ENCODE peak calls at places on chromosomes 13 and 19, in seven cellular contexts. One of them, this sample, is unnamed.

GRCh38 chr19:15864824-15865223 is 33.0 kb downstream of the CYP4F2 start:
- DNase-seq in naive thymus-derived CD4-positive, alpha-beta T cell: no peak
- DNase-seq in CD4-positive, alpha-beta T cell: no peak
- DNase-seq in H9: no peak
- DNase-seq in left lung: no peak
- DNase-seq in lower lobe of right lung: no peak
- DNase-seq in cardiac muscle cell: no peak
- DNase-seq in this sample: no peak

GRCh38 chr13:93767231-93767916 is 540.8 kb downstream of the GPC6 start:
- DNase-seq in naive thymus-derived CD4-positive, alpha-beta T cell: no peak
- DNase-seq in cardiac muscle cell: no peak
- DNase-seq in lower lobe of right lung: no peak
- DNase-seq in H9: no peak
- DNase-seq in CD4-positive, alpha-beta T cell: no peak
- DNase-seq in left lung: no peak
- DNase-seq in this sample: no peak

GRCh38 chr13:19596960-19597361 is 35.6 kb upstream of the TPTE2 start:
- DNase-seq in lower lobe of right lung: no peak
- DNase-seq in CD4-positive, alpha-beta T cell: no peak
- DNase-seq in naive thymus-derived CD4-positive, alpha-beta T cell: no peak
- DNase-seq in H9: no peak
- DNase-seq in left lung: no peak
- DNase-seq in cardiac muscle cell: no peak
- DNase-seq in this sample: no peak

GRCh38 chr13:99288069-99288468 is 19.1 kb downstream of the GPR183 start:
- DNase-seq in H9: no peak
- DNase-seq in CD4-positive, alpha-beta T cell: no peak
- DNase-seq in cardiac muscle cell: no peak
- DNase-seq in naive thymus-derived CD4-positive, alpha-beta T cell: no peak
- DNase-seq in left lung: no peak
- DNase-seq in lower lobe of right lung: no peak
- DNase-seq in this sample: no peak

GRCh38 chr13:99981115-99982020 is at the start of gene ZIC2:
- DNase-seq in CD4-positive, alpha-beta T cell: no peak
- DNase-seq in lower lobe of right lung: no peak
- DNase-seq in left lung: no peak
- DNase-seq in cardiac muscle cell: peak
- DNase-seq in H9: peak
- DNase-seq in naive thymus-derived CD4-positive, alpha-beta T cell: no peak
- DNase-seq in this sample: no peak

GRCh38 chr19:48445256-48445605 is 552 bp upstream of the GRWD1 start:
- DNase-seq in naive thymus-derived CD4-positive, alpha-beta T cell: no peak
- DNase-seq in cardiac muscle cell: peak
- DNase-seq in lower lobe of right lung: no peak
- DNase-seq in H9: peak
- DNase-seq in CD4-positive, alpha-beta T cell: no peak
- DNase-seq in left lung: no peak
- DNase-seq in this sample: no peak

GRCh38 chr13:51412431-51412830 is 40.4 kb downstream of the INTS6 start:
- DNase-seq in naive thymus-derived CD4-positive, alpha-beta T cell: no peak
- DNase-seq in H9: no peak
- DNase-seq in CD4-positive, alpha-beta T cell: no peak
- DNase-seq in cardiac muscle cell: no peak
- DNase-seq in left lung: no peak
- DNase-seq in lower lobe of right lung: no peak
- DNase-seq in this sample: no peak

GRCh38 chr13:110448230-110448629 is 113.3 kb downstream of the RAB20 start:
- DNase-seq in naive thymus-derived CD4-positive, alpha-beta T cell: no peak
- DNase-seq in cardiac muscle cell: peak
- DNase-seq in H9: no peak
- DNase-seq in CD4-positive, alpha-beta T cell: no peak
- DNase-seq in lower lobe of right lung: no peak
- DNase-seq in left lung: no peak
- DNase-seq in this sample: peak

GRCh38 chr19:41264581-41265375 is 606 bp downstream of the HNRNPUL1 start:
- DNase-seq in left lung: peak
- DNase-seq in H9: peak
- DNase-seq in cardiac muscle cell: peak
- DNase-seq in naive thymus-derived CD4-positive, alpha-beta T cell: peak
- DNase-seq in CD4-positive, alpha-beta T cell: peak
- DNase-seq in lower lobe of right lung: peak
- DNase-seq in this sample: peak

GRCh38 chr19:51600940-51601575 is 29.1 kb downstream of the SIGLEC5 start:
- DNase-seq in cardiac muscle cell: no peak
- DNase-seq in lower lobe of right lung: no peak
- DNase-seq in H9: no peak
- DNase-seq in naive thymus-derived CD4-positive, alpha-beta T cell: no peak
- DNase-seq in left lung: peak
- DNase-seq in CD4-positive, alpha-beta T cell: no peak
- DNase-seq in this sample: no peak

GRCh38 chr13:111204438-111205177 is 89.5 kb downstream of the ARHGEF7 start:
- DNase-seq in H9: peak
- DNase-seq in CD4-positive, alpha-beta T cell: no peak
- DNase-seq in left lung: no peak
- DNase-seq in naive thymus-derived CD4-positive, alpha-beta T cell: no peak
- DNase-seq in cardiac muscle cell: no peak
- DNase-seq in lower lobe of right lung: peak
- DNase-seq in this sample: no peak

GRCh38 chr19:50959731-50960500 is 7.1 kb upstream of the KLK5 start:
- DNase-seq in naive thymus-derived CD4-positive, alpha-beta T cell: no peak
- DNase-seq in left lung: no peak
- DNase-seq in lower lobe of right lung: no peak
- DNase-seq in cardiac muscle cell: no peak
- DNase-seq in CD4-positive, alpha-beta T cell: no peak
- DNase-seq in H9: no peak
- DNase-seq in this sample: no peak

GRCh38 chr13:109148243-109148642 is 518.8 kb downstream of the MYO16 start:
- DNase-seq in left lung: no peak
- DNase-seq in H9: no peak
- DNase-seq in cardiac muscle cell: no peak
- DNase-seq in naive thymus-derived CD4-positive, alpha-beta T cell: no peak
- DNase-seq in CD4-positive, alpha-beta T cell: no peak
- DNase-seq in lower lobe of right lung: no peak
- DNase-seq in this sample: no peak

GRCh38 chr13:48493851-48494250 is 39.0 kb downstream of the RCBTB2 start:
- DNase-seq in cardiac muscle cell: no peak
- DNase-seq in lower lobe of right lung: no peak
- DNase-seq in naive thymus-derived CD4-positive, alpha-beta T cell: no peak
- DNase-seq in CD4-positive, alpha-beta T cell: no peak
- DNase-seq in H9: no peak
- DNase-seq in left lung: no peak
- DNase-seq in this sample: no peak

GRCh38 chr13:20714161-20714560 is 10.7 kb downstream of the IL17D start:
- DNase-seq in H9: no peak
- DNase-seq in left lung: no peak
- DNase-seq in CD4-positive, alpha-beta T cell: no peak
- DNase-seq in naive thymus-derived CD4-positive, alpha-beta T cell: no peak
- DNase-seq in cardiac muscle cell: no peak
- DNase-seq in lower lobe of right lung: no peak
- DNase-seq in this sample: no peak

GRCh38 chr13:100269837-100270236 is 180.9 kb downstream of the PCCA start:
- DNase-seq in cardiac muscle cell: no peak
- DNase-seq in H9: no peak
- DNase-seq in lower lobe of right lung: peak
- DNase-seq in left lung: peak
- DNase-seq in naive thymus-derived CD4-positive, alpha-beta T cell: no peak
- DNase-seq in CD4-positive, alpha-beta T cell: no peak
- DNase-seq in this sample: peak

GRCh38 chr19:51158474-51159129 is 16.5 kb downstream of the SIGLEC7 start:
- DNase-seq in lower lobe of right lung: peak
- DNase-seq in left lung: peak
- DNase-seq in naive thymus-derived CD4-positive, alpha-beta T cell: peak
- DNase-seq in cardiac muscle cell: peak
- DNase-seq in CD4-positive, alpha-beta T cell: peak
- DNase-seq in H9: peak
- DNase-seq in this sample: peak

GRCh38 chr19:10975374-10976036 is 14.7 kb downstream of the SMARCA4 start:
- DNase-seq in H9: no peak
- DNase-seq in left lung: no peak
- DNase-seq in lower lobe of right lung: no peak
- DNase-seq in naive thymus-derived CD4-positive, alpha-beta T cell: no peak
- DNase-seq in cardiac muscle cell: no peak
- DNase-seq in CD4-positive, alpha-beta T cell: no peak
- DNase-seq in this sample: no peak

DNA sequence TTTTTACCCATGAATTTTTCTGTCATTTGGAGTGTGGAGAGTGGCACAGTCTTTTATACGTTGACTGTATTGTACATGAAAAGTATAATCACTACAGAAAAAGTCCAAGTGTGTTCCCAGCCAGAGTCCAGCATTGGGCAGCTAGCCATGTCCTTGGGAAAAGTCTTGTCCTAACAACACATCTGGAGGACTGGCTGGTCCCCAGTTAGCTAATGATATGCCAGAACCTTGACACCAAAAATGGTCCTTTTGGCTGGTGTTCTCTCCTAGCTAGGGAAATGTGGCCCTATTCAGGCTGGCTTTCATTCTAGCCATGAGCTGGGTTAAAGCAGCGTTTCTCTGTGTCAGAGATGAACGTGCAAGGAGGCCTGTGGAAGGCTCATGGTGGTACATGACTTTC is 98.9 kb downstream of the ESD start:
- DNase-seq in CD4-positive, alpha-beta T cell: no peak
- DNase-seq in lower lobe of right lung: no peak
- DNase-seq in left lung: no peak
- DNase-seq in H9: no peak
- DNase-seq in naive thymus-derived CD4-positive, alpha-beta T cell: no peak
- DNase-seq in cardiac muscle cell: no peak
- DNase-seq in this sample: no peak
- H3K27ac ChIP-seq in CD4-positive, alpha-beta T cell: no peak
- H3K27ac ChIP-seq in lower lobe of right lung: no peak
- H3K27ac ChIP-seq in left lung: no peak
- H3K27ac ChIP-seq in H9: no peak
- H3K27ac ChIP-seq in naive thymus-derived CD4-positive, alpha-beta T cell: no peak
- H3K27ac ChIP-seq in cardiac muscle cell: no peak
- H3K27ac ChIP-seq in this sample: no peak

DNA sequence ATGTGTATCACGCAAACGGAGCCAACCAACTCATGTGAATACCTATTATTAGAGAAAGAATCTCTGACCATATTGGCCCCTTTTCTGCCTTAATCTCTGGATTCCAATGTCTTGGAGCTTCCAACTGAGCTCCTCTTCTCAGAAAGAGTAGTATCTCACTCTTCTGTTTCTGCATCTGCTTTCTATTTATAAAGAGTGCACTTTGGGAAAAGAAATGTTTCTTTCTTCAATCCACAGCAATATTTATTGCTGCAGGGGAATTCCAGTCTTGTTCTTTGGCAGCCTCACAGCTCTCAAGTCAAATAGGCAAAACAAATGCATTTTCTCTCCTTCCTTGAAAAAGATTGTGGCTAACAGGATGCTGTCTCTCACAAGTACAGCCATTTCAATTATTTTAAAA is 125.5 kb upstream of the NBEA start:
- DNase-seq in lower lobe of right lung: no peak
- DNase-seq in cardiac muscle cell: no peak
- DNase-seq in naive thymus-derived CD4-positive, alpha-beta T cell: no peak
- DNase-seq in CD4-positive, alpha-beta T cell: no peak
- DNase-seq in H9: no peak
- DNase-seq in left lung: no peak
- DNase-seq in this sample: no peak
- H3K27ac ChIP-seq in lower lobe of right lung: no peak
- H3K27ac ChIP-seq in cardiac muscle cell: no peak
- H3K27ac ChIP-seq in naive thymus-derived CD4-positive, alpha-beta T cell: no peak
- H3K27ac ChIP-seq in CD4-positive, alpha-beta T cell: no peak
- H3K27ac ChIP-seq in H9: no peak
- H3K27ac ChIP-seq in left lung: no peak
- H3K27ac ChIP-seq in this sample: peak

GRCh38 chr13:63086286-63086685 is 1670.6 kb upstream of the PCDH20 start:
- DNase-seq in left lung: no peak
- DNase-seq in H9: no peak
- DNase-seq in lower lobe of right lung: no peak
- DNase-seq in naive thymus-derived CD4-positive, alpha-beta T cell: no peak
- DNase-seq in cardiac muscle cell: no peak
- DNase-seq in CD4-positive, alpha-beta T cell: no peak
- DNase-seq in this sample: no peak
- H3K27ac ChIP-seq in left lung: no peak
- H3K27ac ChIP-seq in H9: no peak
- H3K27ac ChIP-seq in lower lobe of right lung: no peak
- H3K27ac ChIP-seq in naive thymus-derived CD4-positive, alpha-beta T cell: no peak
- H3K27ac ChIP-seq in cardiac muscle cell: no peak
- H3K27ac ChIP-seq in CD4-positive, alpha-beta T cell: no peak
- H3K27ac ChIP-seq in this sample: no peak

DNA sequence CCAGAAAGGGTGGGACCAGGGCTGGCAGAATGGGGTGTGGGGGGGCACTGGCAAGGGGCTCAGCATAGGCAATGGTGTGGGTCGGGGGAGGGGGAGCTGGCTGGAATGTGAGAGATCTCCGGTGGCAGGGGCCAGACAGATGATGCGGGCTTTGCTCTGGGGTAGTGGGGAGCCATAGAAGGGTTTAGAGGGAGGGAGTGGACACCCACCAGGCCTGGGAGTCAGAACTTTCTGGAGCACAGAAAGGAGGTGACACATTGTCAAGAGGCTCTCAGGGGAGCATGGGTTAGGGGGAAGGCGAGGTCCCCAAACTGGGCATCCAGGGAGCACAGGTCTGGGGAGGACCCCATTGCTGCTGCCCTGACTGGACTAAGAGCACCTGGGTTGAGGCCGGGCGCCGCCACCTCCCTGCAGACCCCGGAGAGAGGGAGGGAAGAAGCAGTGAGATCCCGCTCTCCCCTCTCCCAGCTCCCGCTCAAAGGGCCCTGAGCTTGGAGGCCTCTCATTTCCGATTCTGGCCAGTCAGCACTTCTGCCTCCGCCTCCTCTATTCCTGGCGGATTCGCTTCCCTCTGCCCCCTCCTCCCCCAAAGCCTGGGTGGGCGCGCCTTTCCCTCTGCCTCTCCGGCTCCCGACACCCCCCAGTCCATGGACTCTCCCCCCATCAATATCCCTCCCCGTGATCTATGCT is 21.6 kb downstream of the SMIM24 start:
- DNase-seq in H9: peak
- DNase-seq in naive thymus-derived CD4-positive, alpha-beta T cell: no peak
- DNase-seq in lower lobe of right lung: no peak
- DNase-seq in cardiac muscle cell: peak
- DNase-seq in left lung: peak
- DNase-seq in CD4-positive, alpha-beta T cell: no peak
- DNase-seq in this sample: no peak
- H3K27ac ChIP-seq in H9: no peak
- H3K27ac ChIP-seq in naive thymus-derived CD4-positive, alpha-beta T cell: no peak
- H3K27ac ChIP-seq in lower lobe of right lung: peak
- H3K27ac ChIP-seq in cardiac muscle cell: no peak
- H3K27ac ChIP-seq in left lung: peak
- H3K27ac ChIP-seq in CD4-positive, alpha-beta T cell: no peak
- H3K27ac ChIP-seq in this sample: peak

This sample was measured in breast epithelium.